ENCODE peak calls at places on chromosomes 13 and 19, in seven cellular contexts. V, N, P, X, L, J and T are unnamed samples.

GRCh38 chr13:100848304-100848703 is 173.7 kb upstream of the TMTC4 start:
- DNase-seq in X (no peak), P (no peak), V (no peak), J (no peak), N (no peak), L (no peak), T (no peak)

GRCh38 chr13:42685762-42686560 is 95.4 kb upstream of the FAM216B start:
- DNase-seq in J (no peak), N (no peak), X (no peak), V (peak; percentile 33), L (no peak), P (no peak), T (peak; percentile 47)

GRCh38 chr13:95704510-95704909 is 27.6 kb downstream of the DNAJC3 start:
- DNase-seq in N (no peak), J (no peak), L (no peak), X (no peak), V (no peak), P (no peak), T (no peak)

GRCh38 chr13:49607761-49608160 is 20.5 kb upstream of the ARL11 start:
- DNase-seq in N (peak; percentile 71), X (no peak), V (no peak), P (no peak), J (no peak), L (no peak), T (no peak)

GRCh38 chr19:32421589-32422361 is 16.2 kb downstream of the DPY19L3 start:
- DNase-seq in L (no peak), J (no peak), X (no peak), P (no peak), N (peak; percentile 18), V (peak; percentile 54), T (peak; percentile 48)

GRCh38 chr19:53091413-53091812 is 11.8 kb downstream of the ZNF160 start:
- DNase-seq in J (no peak), L (no peak), V (no peak), X (no peak), N (no peak), P (no peak), T (no peak)

GRCh38 chr13:98509271-98510155 is 67.4 kb downstream of the STK24 start:
- DNase-seq in P (peak; percentile 68), V (peak; percentile 88), J (peak; percentile 78), X (no peak), L (no peak), N (no peak), T (peak; percentile 96)

GRCh38 chr13:111153977-111154332 is 38.8 kb downstream of the ARHGEF7 start:
- DNase-seq in L (no peak), P (no peak), J (no peak), N (peak; percentile 34), V (no peak), X (no peak), T (peak; percentile 52)

GRCh38 chr13:44459674-44460073 is 86.0 kb downstream of the SERP2 start:
- DNase-seq in J (no peak), N (no peak), L (no peak), X (no peak), P (no peak), V (no peak), T (no peak)

GRCh38 chr19:22595918-22596341 is 38.2 kb upstream of the ZNF492 start:
- DNase-seq in N (no peak), V (no peak), J (no peak), X (peak; percentile 75), P (no peak), L (peak; percentile 58), T (no peak)

GRCh38 chr19:48634036-48634342 is 3.2 kb downstream of the DBP start:
- DNase-seq in N (no peak), V (no peak), L (no peak), J (no peak), P (no peak), X (no peak), T (no peak)

GRCh38 chr19:35673121-35673804 is 6.9 kb downstream of the UPK1A start:
- DNase-seq in J (peak; percentile 5), X (no peak), N (no peak), V (peak; percentile 55), L (no peak), P (no peak), T (peak; percentile 74)

GRCh38 chr19:17942582-17943283 is 9.9 kb downstream of the CCDC124 start:
- DNase-seq in N (no peak), L (no peak), J (no peak), P (no peak), V (no peak), X (no peak), T (no peak)

GRCh38 chr13:100544866-100545683 is 43.5 kb downstream of the GGACT start:
- DNase-seq in J (no peak), V (peak; percentile 50), N (no peak), P (no peak), L (no peak), X (peak; percentile 80), T (no peak)

DNA sequence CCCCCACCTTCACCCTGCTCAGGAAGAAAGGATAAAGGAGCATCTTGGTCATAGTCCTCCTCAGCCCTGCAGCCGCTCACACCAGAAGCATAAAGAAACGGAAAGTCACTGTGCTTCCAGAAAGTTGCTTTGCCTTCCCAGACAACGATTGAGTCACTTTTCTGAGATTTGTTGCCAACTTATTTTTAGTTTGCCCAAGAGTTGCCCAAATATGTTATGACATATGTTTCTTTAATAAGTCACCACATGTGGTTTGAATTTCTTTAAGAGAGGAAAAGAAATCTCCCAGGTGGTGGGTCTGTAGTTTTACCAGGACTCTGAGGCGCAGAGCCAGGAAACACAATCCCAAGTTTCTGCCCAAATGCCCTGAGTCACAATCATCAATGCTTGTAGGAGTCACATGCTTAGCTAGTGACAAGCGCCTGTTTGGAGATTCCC is 63.4 kb upstream of the LRCH1 start:
- DNase-seq in P (peak; percentile 70), V (peak; percentile 23), N (no peak), J (peak; percentile 85), L (no peak), X (no peak), T (peak; percentile 83)
- H3K4me3 ChIP-seq in P (no peak overlapping the region), V (no peak overlapping the region), N (no peak overlapping the region), J (no peak overlapping the region), L (no peak overlapping the region), X (no peak overlapping the region), T (no peak overlapping the region)

GRCh38 chr19:15197275-15198005 is 3.4 kb downstream of the NOTCH3 start:
- DNase-seq in X (no peak), J (no peak), V (peak; percentile 30), P (no peak), N (peak; percentile 60), L (no peak), T (peak; percentile 45)

GRCh38 chr19:15194938-15195337 is 5.9 kb downstream of the NOTCH3 start:
- DNase-seq in V (no peak), N (no peak), J (peak; percentile 32), L (peak; percentile 50), P (no peak), X (peak; percentile 33), T (peak; percentile 48)

GRCh38 chr19:15195381-15195964 is 5.3 kb downstream of the NOTCH3 start:
- DNase-seq in J (peak; percentile 29), V (peak; percentile 39), X (peak; percentile 69), N (no peak), P (no peak), L (no peak), T (peak; percentile 83)

GRCh38 chr19:15196683-15197005 is 4.2 kb downstream of the NOTCH3 start:
- DNase-seq in L (no peak), J (no peak), P (no peak), X (no peak), N (no peak), V (no peak), T (no peak)

GRCh38 chr19:15195987-15196682 is 4.7 kb downstream of the NOTCH3 start:
- DNase-seq in N (no peak), X (peak; percentile 80), J (no peak), P (no peak), V (no peak), L (no peak), T (peak; percentile 36)
- H3K4me3 ChIP-seq in N (no peak overlapping the region), X (peak overlapping the region; percentile 76), J (peak overlapping the region; percentile 21), P (peak overlapping the region; percentile 19), V (no peak overlapping the region), L (peak overlapping the region; percentile 25), T (peak overlapping the region; percentile 34)

GRCh38 chr13:77637583-77637982 is 59.9 kb upstream of the SLAIN1 start:
- DNase-seq in X (no peak), J (no peak), L (no peak), N (no peak), V (no peak), P (no peak), T (no peak)
- H3K4me3 ChIP-seq in X (no peak overlapping the region), J (no peak overlapping the region), L (no peak overlapping the region), N (no peak overlapping the region), V (no peak overlapping the region), P (no peak overlapping the region), T (no peak overlapping the region)

GRCh38 chr19:19513671-19514070 is 1.7 kb downstream of the TSSK6 start:
- DNase-seq in X (no peak), N (no peak), J (no peak), P (no peak), V (no peak), L (no peak), T (no peak)
- H3K4me3 ChIP-seq in X (peak overlapping the region; percentile 85), N (no peak overlapping the region), J (no peak overlapping the region), P (no peak overlapping the region), V (no peak overlapping the region), L (no peak overlapping the region), T (no peak overlapping the region)